ENCODE peak calls at places on chromosomes 6 and 20, in eight cellular contexts. W, J, R, O, K, F, N and V are unnamed samples.

GRCh38 chr6:122722746-122723145 is 56.8 kb upstream of the FABP7 start:
- DNase-seq in R (no peak), F (no peak), J (no peak), N (no peak), O (no peak), W (no peak), K (no peak), V (no peak)

GRCh38 chr6:111625511-111626331 is 20.0 kb upstream of the TRAF3IP2 start:
- DNase-seq in O (no peak), J (peak), W (no peak), F (no peak), N (no peak), K (peak), R (peak), V (no peak)

GRCh38 chr6:28078050-28078449 is 2.3 kb upstream of the ZNF165 start:
- DNase-seq in R (no peak), W (no peak), O (no peak), N (no peak), K (no peak), F (no peak), J (no peak), V (no peak)

GRCh38 chr20:9392892-9393857 is 121.2 kb upstream of the LAMP5 start:
- DNase-seq in N (peak), F (no peak), O (peak), R (peak), W (peak), K (peak), J (peak), V (no peak)

GRCh38 chr6:24614048-24614420 is 32.0 kb downstream of the KIAA0319 start:
- DNase-seq in K (no peak), J (no peak), R (no peak), O (no peak), N (no peak), F (no peak), W (no peak), V (no peak)

GRCh38 chr6:34462561-34462971 is 3.3 kb upstream of the PACSIN1 start:
- DNase-seq in N (peak), R (peak), O (peak), F (no peak), J (peak), W (peak), K (no peak), V (peak)

GRCh38 chr6:17233531-17233930 is 47.6 kb upstream of the RBM24 start:
- DNase-seq in R (no peak), O (peak), K (no peak), J (no peak), F (no peak), W (no peak), N (no peak), V (no peak)

GRCh38 chr20:16017656-16018055 is 555.6 kb downstream of the KIF16B start:
- DNase-seq in F (no peak), N (no peak), J (no peak), W (no peak), O (no peak), R (no peak), K (no peak), V (no peak)

GRCh38 chr6:31689249-31690110 is 8.6 kb upstream of the LY6G5C start:
- DNase-seq in J (no peak), W (no peak), K (no peak), F (no peak), R (peak), O (no peak), N (no peak), V (no peak)

GRCh38 chr20:45017859-45018258 is 51.5 kb downstream of the STK4 start:
- DNase-seq in N (no peak), F (no peak), W (no peak), K (no peak), J (no peak), O (no peak), R (no peak), V (no peak)

GRCh38 chr6:54730767-54731665 is 115.6 kb upstream of the FAM83B start:
- DNase-seq in W (no peak), F (no peak), N (no peak), O (no peak), J (no peak), R (no peak), K (no peak), V (no peak)

GRCh38 chr6:145668844-145669243 is 66.5 kb downstream of the EPM2A start:
- DNase-seq in K (no peak), O (no peak), F (no peak), J (no peak), R (no peak), W (no peak), N (no peak), V (no peak)

GRCh38 chr20:49762940-49763766 is 49.5 kb upstream of the B4GALT5 start:
- DNase-seq in F (no peak), O (no peak), W (no peak), R (no peak), N (peak), K (no peak), J (no peak), V (no peak)

GRCh38 chr20:49970498-49970897 is 12.3 kb upstream of the SNAI1 start:
- DNase-seq in R (no peak), J (no peak), F (no peak), N (no peak), K (no peak), O (no peak), W (no peak), V (no peak)

GRCh38 chr6:28809947-28810654 is 113.7 kb downstream of the TRIM27 start:
- DNase-seq in R (no peak), J (no peak), K (no peak), F (no peak), N (no peak), O (no peak), W (no peak), V (no peak)

GRCh38 chr6:16228709-16229665 is 9.4 kb upstream of the GMPR start:
- DNase-seq in F (no peak), O (no peak), N (no peak), K (no peak), J (peak), R (no peak), W (peak), V (no peak)

GRCh38 chr20:51473771-51474170 is 68.7 kb downstream of the NFATC2 start:
- DNase-seq in W (no peak), J (no peak), N (no peak), O (no peak), F (no peak), K (no peak), R (no peak), V (no peak)

GRCh38 chr20:24991897-24992419 is 593 bp downstream of the APMAP start:
- DNase-seq in K (peak), W (peak), R (peak), N (peak), F (no peak), O (no peak), J (peak), V (no peak)

GRCh38 chr6:15330174-15330934 is 84.5 kb downstream of the JARID2 start:
- DNase-seq in K (no peak), N (no peak), O (no peak), F (no peak), R (no peak), W (no peak), J (no peak), V (no peak)

GRCh38 chr6:147005499-147005898 is 198.7 kb upstream of the STXBP5 start:
- DNase-seq in O (no peak), K (no peak), W (no peak), J (no peak), F (no peak), N (no peak), R (no peak), V (no peak)

GRCh38 chr6:131954099-131954774 is 3.1 kb upstream of the CCN2 start:
- DNase-seq in N (no peak), R (no peak), W (no peak), F (no peak), J (no peak), K (no peak), O (no peak), V (no peak)

GRCh38 chr6:71299541-71300470 is 11.2 kb downstream of the OGFRL1 start:
- DNase-seq in R (no peak), N (no peak), O (no peak), F (no peak), J (no peak), W (no peak), K (no peak), V (no peak)

GRCh38 chr6:45078432-45078831 is 249.7 kb upstream of the RUNX2 start:
- DNase-seq in O (no peak), F (no peak), W (no peak), R (no peak), N (no peak), K (no peak), J (no peak), V (no peak)

GRCh38 chr6:3456794-3457709 is at the start of gene SLC22A23:
- DNase-seq in N (peak), J (peak), O (peak), F (no peak), W (peak), R (peak), K (peak), V (no peak)

GRCh38 chr6:164415832-164416563 is 893.4 kb downstream of the C6orf118 start:
- DNase-seq in R (no peak), N (no peak), W (no peak), F (no peak), J (no peak), O (no peak), K (no peak), V (no peak)

GRCh38 chr6:166721576-166721975 is 94.5 kb upstream of the RPS6KA2 start:
- DNase-seq in O (no peak), K (no peak), W (no peak), R (no peak), N (no peak), F (no peak), J (no peak), V (no peak)

GRCh38 chr6:31922942-31923341 is 4.6 kb upstream of the C2 start:
- DNase-seq in K (no peak), F (no peak), N (peak), W (no peak), J (peak), O (peak), R (no peak), V (no peak)

GRCh38 chr20:51392625-51393186 is 149.8 kb downstream of the NFATC2 start:
- DNase-seq in F (no peak), W (no peak), R (no peak), J (no peak), N (no peak), K (no peak), O (no peak), V (no peak)

GRCh38 chr20:62353289-62354030 is 13.7 kb downstream of the LAMA5 start:
- DNase-seq in W (no peak), O (peak), F (no peak), R (no peak), J (no peak), K (no peak), N (no peak), V (no peak)

GRCh38 chr6:136410201-136411027 is 120.8 kb upstream of the BCLAF1 start:
- DNase-seq in J (no peak), N (no peak), K (no peak), W (no peak), R (no peak), O (no peak), F (peak), V (no peak)

GRCh38 chr6:128095362-128095761 is 194.5 kb upstream of the THEMIS start:
- DNase-seq in O (no peak), K (no peak), N (no peak), J (no peak), W (no peak), R (no peak), F (no peak), V (no peak)

GRCh38 chr6:136751478-136751956 is 40.8 kb downstream of the MAP3K5 start:
- DNase-seq in O (no peak), K (no peak), F (peak), N (no peak), R (no peak), W (peak), J (no peak), V (no peak)

GRCh38 chr20:38724603-38725457 is 544 bp downstream of the SLC32A1 start:
- DNase-seq in N (no peak), K (no peak), J (no peak), O (no peak), W (no peak), F (no peak), R (peak), V (no peak)

GRCh38 chr6:42349753-42350573 is 101.8 kb downstream of the TRERF1 start:
- DNase-seq in J (no peak), O (no peak), K (no peak), W (no peak), N (no peak), R (peak), F (no peak), V (no peak)

GRCh38 chr6:34723203-34723602 is 26.6 kb upstream of the ILRUN start:
- DNase-seq in N (no peak), R (no peak), K (no peak), W (no peak), O (peak), F (no peak), J (no peak), V (no peak)

GRCh38 chr6:111938710-111939109 is 65.5 kb upstream of the FYN start:
- DNase-seq in K (no peak), J (no peak), N (no peak), R (no peak), O (peak), F (no peak), W (no peak), V (peak)

GRCh38 chr6:158825038-158825950 is 6.1 kb upstream of the EZR start:
- DNase-seq in R (no peak), W (no peak), O (no peak), J (no peak), N (no peak), F (no peak), K (no peak), V (no peak)
- H3K27ac ChIP-seq in R (no peak), W (no peak), O (no peak), J (no peak), N (peak), F (no peak), K (peak), V (peak)

GRCh38 chr6:158816329-158816728 is 2.8 kb downstream of the EZR start:
- DNase-seq in K (no peak), O (no peak), R (no peak), F (no peak), W (no peak), J (no peak), N (peak), V (no peak)

GRCh38 chr6:158819213-158819976 is at the start of gene EZR:
- DNase-seq in W (peak), K (peak), O (peak), J (peak), F (no peak), N (peak), R (peak), V (no peak)

GRCh38 chr6:158818580-158819212 is 472 bp downstream of the EZR start:
- DNase-seq in J (peak), N (peak), R (peak), W (peak), O (peak), F (no peak), K (peak), V (no peak)

GRCh38 chr6:158817298-158818007 is 1.7 kb downstream of the EZR start:
- DNase-seq in K (peak), N (peak), W (peak), R (peak), F (no peak), J (peak), O (peak), V (no peak)

GRCh38 chr6:158818008-158818579 is 1.1 kb downstream of the EZR start:
- DNase-seq in K (peak), R (peak), O (peak), N (peak), J (peak), F (no peak), W (peak), V (no peak)
- TF ChIP-seq POLR2AphosphoS5 in K (peak), R (peak), O (peak), N (peak), J (peak), F (peak), W (peak), V (peak)

GRCh38 chr6:63537126-63537958 is 34.9 kb upstream of the LOC128125822 start:
- DNase-seq in N (no peak), F (peak), W (no peak), O (no peak), R (no peak), J (no peak), K (no peak), V (no peak)
- TF ChIP-seq EP300 in N (no peak), F (peak), W (no peak), O (no peak), R (no peak), J (no peak), K (no peak), V (no peak)

DNA sequence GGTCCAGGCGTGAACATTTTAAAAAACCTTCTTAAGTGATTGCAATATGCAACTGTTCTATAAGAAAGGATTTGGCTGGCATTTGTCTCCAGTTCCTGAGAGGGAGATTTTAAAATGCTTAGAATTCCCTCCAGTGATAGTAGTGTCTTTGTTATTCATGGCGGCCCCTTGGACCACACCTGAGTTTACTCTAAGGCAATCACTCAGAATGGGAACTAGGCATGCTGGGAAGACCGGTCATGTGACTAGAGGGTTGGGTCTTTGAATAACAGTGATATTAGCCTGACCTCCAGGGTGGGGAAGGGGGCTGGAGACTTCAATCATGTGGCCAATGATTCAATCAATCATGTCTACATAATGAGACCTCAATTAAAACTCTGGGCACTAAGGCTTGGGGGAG is 50.7 kb upstream of the UTRN start:
- DNase-seq in W (no peak), K (no peak), F (no peak), N (no peak), O (no peak), J (no peak), R (no peak), V (no peak)
- H3K27ac ChIP-seq in W (no peak), K (no peak), F (no peak), N (no peak), O (no peak), J (no peak), R (no peak), V (no peak)

GRCh38 chr20:48166082-48166835 is 381.0 kb upstream of the SULF2 start:
- DNase-seq in O (no peak), J (no peak), K (no peak), F (no peak), W (no peak), N (no peak), R (no peak), V (no peak)

GRCh38 chr20:48164566-48165400 is 379.5 kb upstream of the SULF2 start:
- DNase-seq in O (no peak), R (no peak), F (no peak), J (no peak), W (no peak), N (no peak), K (no peak), V (no peak)

GRCh38 chr20:48163521-48163920 is 378.2 kb upstream of the SULF2 start:
- DNase-seq in N (no peak), K (no peak), O (no peak), W (no peak), F (no peak), R (no peak), J (no peak), V (no peak)

GRCh38 chr20:48164034-48164433 is 378.8 kb upstream of the SULF2 start:
- DNase-seq in R (no peak), N (no peak), J (no peak), W (no peak), F (no peak), O (no peak), K (no peak), V (no peak)

DNA sequence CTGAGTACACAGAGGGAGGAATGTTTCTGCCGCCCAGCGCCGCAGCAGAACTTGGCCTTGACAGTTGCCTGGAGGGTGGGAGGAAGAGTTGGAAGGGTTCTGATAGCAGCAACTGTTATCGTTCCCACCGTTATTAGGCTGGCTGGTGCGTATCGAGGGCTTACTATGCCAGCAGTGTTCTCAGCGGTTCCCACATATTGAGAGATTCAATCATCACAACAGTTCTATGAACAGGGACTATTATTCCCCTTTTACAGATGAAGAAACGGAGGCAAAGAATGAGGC is 380.1 kb upstream of the SULF2 start:
- DNase-seq in O (no peak), W (no peak), F (no peak), N (no peak), R (no peak), J (no peak), K (no peak), V (no peak)
- TF ChIP-seq POLR2AphosphoS5 in O (no peak), W (no peak), F (no peak), N (no peak), R (no peak), J (no peak), K (no peak), V (no peak)

GRCh38 chr20:5070081-5070480 is 49.7 kb downstream of the PCNA start:
- DNase-seq in F (no peak), W (no peak), O (no peak), K (no peak), N (no peak), R (no peak), J (no peak), V (no peak)

GRCh38 chr20:5061209-5061608 is 58.5 kb downstream of the PCNA start:
- DNase-seq in O (peak), F (no peak), R (no peak), K (no peak), J (no peak), W (no peak), N (no peak), V (no peak)

GRCh38 chr20:5069141-5069806 is 50.5 kb downstream of the PCNA start:
- DNase-seq in N (no peak), F (no peak), W (no peak), K (no peak), R (no peak), J (no peak), O (no peak), V (no peak)

GRCh38 chr20:5067877-5068276 is 51.9 kb downstream of the PCNA start:
- DNase-seq in W (no peak), F (no peak), N (no peak), J (no peak), K (no peak), R (no peak), O (no peak), V (no peak)

DNA sequence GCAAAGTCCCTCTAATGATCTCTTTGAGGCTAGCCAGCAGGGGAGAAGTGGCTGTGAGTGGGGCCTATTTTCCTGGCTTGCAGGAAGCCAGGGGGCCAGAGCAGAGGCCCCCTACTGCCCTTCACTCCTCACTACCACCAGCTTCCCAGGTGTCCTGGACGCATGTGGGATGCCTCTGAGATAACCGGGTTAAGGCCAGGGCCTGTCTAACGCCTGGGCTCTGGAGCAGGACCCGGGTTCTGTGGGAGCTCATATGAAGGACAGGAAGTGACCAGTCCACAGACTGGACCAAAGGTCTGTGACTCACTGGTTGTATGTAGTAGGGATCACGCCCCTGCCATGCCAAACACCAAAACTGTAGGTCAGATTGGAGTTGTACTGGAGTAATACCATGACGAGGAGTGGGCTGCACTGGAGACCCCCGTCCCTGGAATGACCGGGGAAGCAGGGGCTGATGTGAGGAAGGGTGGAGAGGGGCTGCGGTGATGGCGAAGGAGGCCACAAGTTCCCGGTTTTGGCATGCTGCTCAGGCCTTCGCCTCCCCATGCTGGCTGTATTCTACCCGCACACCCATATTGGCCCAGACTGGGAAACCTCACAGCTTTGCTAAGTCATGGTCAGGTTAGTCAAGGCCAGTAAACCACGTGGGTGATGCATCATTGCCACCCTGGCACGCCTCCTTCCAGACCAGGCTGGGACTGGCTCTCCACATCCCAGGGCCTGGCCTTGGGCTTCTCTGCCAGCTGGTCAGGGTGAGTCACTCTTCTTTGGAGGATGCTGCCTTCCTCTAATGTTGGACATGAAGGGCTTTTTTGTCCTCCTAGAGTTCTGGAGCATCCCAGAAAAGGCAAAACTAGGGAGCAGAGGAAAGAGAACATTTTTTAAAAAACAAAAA is 54.0 kb downstream of the PCNA start:
- DNase-seq in R (no peak), O (peak), J (peak), N (peak), W (peak), F (no peak), K (peak), V (no peak)
- TF ChIP-seq EP300 in R (no peak), O (no peak), J (no peak), N (no peak), W (no peak), F (no peak), K (no peak), V (no peak)

GRCh38 chr6:81762132-81762531 is 9.7 kb upstream of the TENT5A start:
- DNase-seq in J (no peak), R (peak), O (no peak), W (no peak), N (no peak), K (no peak), F (no peak), V (no peak)
- H3K27ac ChIP-seq in J (no peak), R (peak), O (no peak), W (no peak), N (no peak), K (no peak), F (no peak), V (no peak)

GRCh38 chr20:59830107-59831023 is 103.1 kb downstream of the SYCP2 start:
- DNase-seq in K (no peak), J (no peak), R (peak), N (no peak), W (no peak), O (no peak), F (no peak), V (peak)
- TF ChIP-seq POLR2AphosphoS5 in K (no peak), J (no peak), R (no peak), N (no peak), W (no peak), O (no peak), F (no peak), V (no peak)